ENCODE peak calls at places on chromosomes 3 and 15, in six cellular contexts. One of them, this sample, is unnamed.

GRCh38 chr15:99019558-99020540 is 12.3 kb upstream of the PGPEP1L start:
- DNase-seq in body of pancreas: no peak
- DNase-seq in thyroid gland: no peak
- DNase-seq in gastrocnemius medialis: no peak
- DNase-seq in IMR-90: peak; percentile 65
- DNase-seq in NB4: peak; percentile 21
- DNase-seq in this sample: no peak

GRCh38 chr3:36911990-36912804 is 32.7 kb downstream of the TRANK1 start:
- DNase-seq in body of pancreas: peak; percentile 20
- DNase-seq in gastrocnemius medialis: no peak
- DNase-seq in NB4: peak; percentile 86
- DNase-seq in IMR-90: peak; percentile 94
- DNase-seq in thyroid gland: peak; percentile 26
- DNase-seq in this sample: no peak

GRCh38 chr15:68431792-68432401 is at the start of gene ITGA11:
- DNase-seq in IMR-90: peak; percentile 34
- DNase-seq in body of pancreas: peak; percentile 71
- DNase-seq in gastrocnemius medialis: peak; percentile 46
- DNase-seq in NB4: peak; percentile 71
- DNase-seq in thyroid gland: peak; percentile 68
- DNase-seq in this sample: peak; percentile 68

GRCh38 chr3:43505351-43505750 is 116.5 kb downstream of the ANO10 start:
- DNase-seq in thyroid gland: no peak
- DNase-seq in NB4: no peak
- DNase-seq in IMR-90: peak; percentile 77
- DNase-seq in gastrocnemius medialis: no peak
- DNase-seq in body of pancreas: no peak
- DNase-seq in this sample: no peak

GRCh38 chr3:129318921-129319320 is 40.3 kb downstream of the HMCES start:
- DNase-seq in gastrocnemius medialis: no peak
- DNase-seq in body of pancreas: no peak
- DNase-seq in NB4: no peak
- DNase-seq in IMR-90: no peak
- DNase-seq in thyroid gland: no peak
- DNase-seq in this sample: no peak

GRCh38 chr3:68973635-68974034 is 39.8 kb downstream of the EOGT start:
- DNase-seq in thyroid gland: no peak
- DNase-seq in gastrocnemius medialis: no peak
- DNase-seq in NB4: peak; percentile 4
- DNase-seq in body of pancreas: no peak
- DNase-seq in IMR-90: no peak
- DNase-seq in this sample: no peak

GRCh38 chr15:44813231-44813630 is 76.9 kb downstream of the TRIM69 start:
- DNase-seq in IMR-90: no peak
- DNase-seq in gastrocnemius medialis: no peak
- DNase-seq in body of pancreas: peak; percentile 55
- DNase-seq in NB4: peak; percentile 4
- DNase-seq in thyroid gland: peak; percentile 12
- DNase-seq in this sample: no peak

GRCh38 chr3:16066975-16067374 is 107.5 kb upstream of the GALNT15 start:
- DNase-seq in body of pancreas: no peak
- DNase-seq in NB4: no peak
- DNase-seq in thyroid gland: no peak
- DNase-seq in gastrocnemius medialis: no peak
- DNase-seq in IMR-90: peak; percentile 97
- DNase-seq in this sample: no peak

GRCh38 chr3:113668015-113668414 is 28.4 kb downstream of the USF3 start:
- DNase-seq in gastrocnemius medialis: no peak
- DNase-seq in thyroid gland: peak; percentile 31
- DNase-seq in IMR-90: peak; percentile 74
- DNase-seq in NB4: peak; percentile 17
- DNase-seq in body of pancreas: no peak
- DNase-seq in this sample: no peak

GRCh38 chr15:101502572-101503295 is 13.2 kb upstream of the PCSK6 start:
- DNase-seq in body of pancreas: no peak
- DNase-seq in IMR-90: no peak
- DNase-seq in gastrocnemius medialis: no peak
- DNase-seq in thyroid gland: no peak
- DNase-seq in NB4: no peak
- DNase-seq in this sample: peak; percentile 43

GRCh38 chr3:186425788-186426730 is 64.0 kb upstream of the DGKG start:
- DNase-seq in NB4: peak; percentile 67
- DNase-seq in body of pancreas: no peak
- DNase-seq in gastrocnemius medialis: no peak
- DNase-seq in IMR-90: peak; percentile 75
- DNase-seq in thyroid gland: no peak
- DNase-seq in this sample: no peak

GRCh38 chr3:23960649-23961048 is 15.6 kb downstream of the NR1D2 start:
- DNase-seq in IMR-90: no peak
- DNase-seq in body of pancreas: no peak
- DNase-seq in thyroid gland: no peak
- DNase-seq in gastrocnemius medialis: no peak
- DNase-seq in NB4: no peak
- DNase-seq in this sample: no peak

GRCh38 chr3:98812851-98813374 is 49.8 kb downstream of the ST3GAL6 start:
- DNase-seq in gastrocnemius medialis: no peak
- DNase-seq in body of pancreas: peak; percentile 14
- DNase-seq in NB4: peak; percentile 55
- DNase-seq in thyroid gland: peak; percentile 12
- DNase-seq in IMR-90: peak; percentile 50
- DNase-seq in this sample: no peak

GRCh38 chr15:29470311-29470710 is 200.7 kb upstream of the NSMCE3 start:
- DNase-seq in gastrocnemius medialis: no peak
- DNase-seq in body of pancreas: peak; percentile 25
- DNase-seq in thyroid gland: no peak
- DNase-seq in NB4: no peak
- DNase-seq in IMR-90: no peak
- DNase-seq in this sample: no peak

GRCh38 chr3:43413676-43414368 is 127.5 kb downstream of the SNRK start:
- DNase-seq in IMR-90: no peak
- DNase-seq in body of pancreas: no peak
- DNase-seq in gastrocnemius medialis: no peak
- DNase-seq in NB4: no peak
- DNase-seq in thyroid gland: no peak
- DNase-seq in this sample: no peak

GRCh38 chr15:29888651-29889050 is 66.4 kb upstream of the TJP1 start:
- DNase-seq in gastrocnemius medialis: no peak
- DNase-seq in thyroid gland: no peak
- DNase-seq in NB4: no peak
- DNase-seq in body of pancreas: no peak
- DNase-seq in IMR-90: peak; percentile 77
- DNase-seq in this sample: no peak

GRCh38 chr15:38684461-38685000 is 119.9 kb upstream of the RASGRP1 start:
- DNase-seq in body of pancreas: no peak
- DNase-seq in NB4: no peak
- DNase-seq in IMR-90: no peak
- DNase-seq in thyroid gland: no peak
- DNase-seq in gastrocnemius medialis: no peak
- DNase-seq in this sample: no peak

GRCh38 chr15:38683382-38684242 is 119.0 kb upstream of the RASGRP1 start:
- DNase-seq in thyroid gland: peak; percentile 49
- DNase-seq in NB4: peak; percentile 54
- DNase-seq in IMR-90: peak; percentile 53
- DNase-seq in gastrocnemius medialis: peak; percentile 19
- DNase-seq in body of pancreas: peak; percentile 71
- DNase-seq in this sample: peak; percentile 79

GRCh38 chr15:38682363-38682762 is 117.7 kb upstream of the RASGRP1 start:
- DNase-seq in body of pancreas: no peak
- DNase-seq in IMR-90: no peak
- DNase-seq in thyroid gland: no peak
- DNase-seq in gastrocnemius medialis: no peak
- DNase-seq in NB4: no peak
- DNase-seq in this sample: no peak

GRCh38 chr15:38680780-38681179 is 116.2 kb upstream of the RASGRP1 start:
- DNase-seq in gastrocnemius medialis: no peak
- DNase-seq in body of pancreas: no peak
- DNase-seq in NB4: no peak
- DNase-seq in thyroid gland: no peak
- DNase-seq in IMR-90: no peak
- DNase-seq in this sample: no peak

DNA sequence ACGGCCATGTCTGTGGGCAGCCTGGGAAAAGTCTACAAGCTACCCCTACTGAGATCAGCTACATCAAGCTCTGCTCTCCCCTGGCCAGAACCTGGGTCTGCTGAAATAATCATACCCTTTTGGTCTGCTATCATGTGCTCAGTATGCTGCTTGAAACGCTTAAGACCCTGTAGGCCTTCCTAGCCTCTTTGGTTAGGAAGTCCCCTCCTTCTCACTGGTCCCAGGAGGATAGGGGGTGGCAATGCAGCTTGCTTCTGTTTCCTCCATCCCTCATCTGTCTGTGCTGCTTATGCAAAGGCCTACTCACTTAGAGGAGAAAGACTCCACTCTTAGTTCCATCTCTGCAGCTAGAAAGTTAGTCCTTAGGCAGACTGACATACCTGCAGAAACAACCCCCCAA is 118.2 kb upstream of the RASGRP1 start:
- DNase-seq in gastrocnemius medialis: no peak
- DNase-seq in IMR-90: no peak
- DNase-seq in body of pancreas: no peak
- DNase-seq in NB4: no peak
- DNase-seq in thyroid gland: no peak
- DNase-seq in this sample: no peak
- TF ChIP-seq CTCF in gastrocnemius medialis: no peak
- TF ChIP-seq CTCF in IMR-90: no peak
- TF ChIP-seq CTCF in body of pancreas: no peak
- TF ChIP-seq CTCF in NB4: no peak
- TF ChIP-seq CTCF in thyroid gland: no peak
- TF ChIP-seq CTCF in this sample: no peak

DNA sequence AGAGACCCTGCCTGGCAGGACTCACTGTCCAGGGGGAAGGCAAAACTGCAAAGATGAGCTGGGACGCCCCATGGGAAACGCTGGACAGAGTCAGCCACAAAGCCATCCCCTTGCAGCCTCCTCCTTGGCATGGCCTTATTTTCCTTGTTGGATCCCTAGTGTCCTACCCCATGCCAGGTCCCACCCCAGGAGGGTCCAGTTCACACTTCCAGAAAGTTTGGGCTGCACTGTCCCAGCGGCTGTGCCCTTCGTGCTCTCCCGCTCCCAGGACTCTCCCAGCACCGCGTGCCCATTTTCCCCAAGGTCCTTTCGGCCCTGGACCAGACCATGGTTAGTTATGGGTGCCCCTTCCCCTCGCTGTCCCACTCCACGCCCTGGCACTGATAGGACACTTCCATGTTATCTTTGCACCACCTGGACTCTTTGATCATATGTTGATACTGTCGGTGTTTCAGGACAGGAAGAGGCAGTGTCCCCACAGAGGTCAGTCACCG is 5.8 kb upstream of the NRROS start:
- DNase-seq in gastrocnemius medialis: no peak
- DNase-seq in IMR-90: no peak
- DNase-seq in thyroid gland: no peak
- DNase-seq in body of pancreas: no peak
- DNase-seq in NB4: peak; percentile 62
- DNase-seq in this sample: no peak
- H3K4me3 ChIP-seq in gastrocnemius medialis: no peak overlapping the region
- H3K4me3 ChIP-seq in IMR-90: no peak overlapping the region
- H3K4me3 ChIP-seq in thyroid gland: no peak overlapping the region
- H3K4me3 ChIP-seq in body of pancreas: no peak overlapping the region
- H3K4me3 ChIP-seq in NB4: peak overlapping the region; percentile 97
- H3K4me3 ChIP-seq in this sample: no peak overlapping the region

GRCh38 chr15:56243117-56243773 is 434 bp downstream of the RFX7 start:
- DNase-seq in IMR-90: peak; percentile 26
- DNase-seq in body of pancreas: peak; percentile 43
- DNase-seq in gastrocnemius medialis: peak; percentile 45
- DNase-seq in thyroid gland: peak; percentile 44
- DNase-seq in NB4: peak; percentile 76
- DNase-seq in this sample: peak; percentile 66
- TF ChIP-seq POLR2A in IMR-90: no peak
- TF ChIP-seq POLR2A in body of pancreas: peak; percentile 44
- TF ChIP-seq POLR2A in gastrocnemius medialis: peak; percentile 43
- TF ChIP-seq POLR2A in thyroid gland: no peak
- TF ChIP-seq POLR2A in NB4: no peak
- TF ChIP-seq POLR2A in this sample: no peak

GRCh38 chr3:51390600-51391074 is 448 bp upstream of the RBM15B start:
- DNase-seq in NB4: no peak
- DNase-seq in IMR-90: no peak
- DNase-seq in body of pancreas: no peak
- DNase-seq in thyroid gland: no peak
- DNase-seq in gastrocnemius medialis: no peak
- DNase-seq in this sample: no peak
- TF ChIP-seq CTCF in NB4: no peak
- TF ChIP-seq CTCF in IMR-90: no peak
- TF ChIP-seq CTCF in body of pancreas: no peak
- TF ChIP-seq CTCF in thyroid gland: no peak
- TF ChIP-seq CTCF in gastrocnemius medialis: no peak
- TF ChIP-seq CTCF in this sample: peak; percentile 81

GRCh38 chr3:8504611-8504973 is 3.0 kb downstream of the LMCD1 start:
- DNase-seq in body of pancreas: no peak
- DNase-seq in IMR-90: no peak
- DNase-seq in NB4: no peak
- DNase-seq in thyroid gland: no peak
- DNase-seq in gastrocnemius medialis: no peak
- DNase-seq in this sample: no peak
- H3K4me3 ChIP-seq in body of pancreas: no peak overlapping the region
- H3K4me3 ChIP-seq in IMR-90: no peak overlapping the region
- H3K4me3 ChIP-seq in NB4: no peak overlapping the region
- H3K4me3 ChIP-seq in thyroid gland: no peak overlapping the region
- H3K4me3 ChIP-seq in gastrocnemius medialis: peak overlapping the region; percentile 63
- H3K4me3 ChIP-seq in this sample: no peak overlapping the region

GRCh38 chr3:31981206-31982181 is at the start of the genes OSBPL10 and ZNF860:
- DNase-seq in IMR-90: peak; percentile 92
- DNase-seq in thyroid gland: peak; percentile 91
- DNase-seq in NB4: peak; percentile 29
- DNase-seq in gastrocnemius medialis: peak; percentile 71
- DNase-seq in body of pancreas: peak; percentile 89
- DNase-seq in this sample: peak; percentile 96
- TF ChIP-seq POLR2A in IMR-90: peak; percentile 59
- TF ChIP-seq POLR2A in thyroid gland: no peak
- TF ChIP-seq POLR2A in NB4: no peak
- TF ChIP-seq POLR2A in gastrocnemius medialis: peak; percentile 61
- TF ChIP-seq POLR2A in body of pancreas: peak; percentile 40
- TF ChIP-seq POLR2A in this sample: peak; percentile 90

DNA sequence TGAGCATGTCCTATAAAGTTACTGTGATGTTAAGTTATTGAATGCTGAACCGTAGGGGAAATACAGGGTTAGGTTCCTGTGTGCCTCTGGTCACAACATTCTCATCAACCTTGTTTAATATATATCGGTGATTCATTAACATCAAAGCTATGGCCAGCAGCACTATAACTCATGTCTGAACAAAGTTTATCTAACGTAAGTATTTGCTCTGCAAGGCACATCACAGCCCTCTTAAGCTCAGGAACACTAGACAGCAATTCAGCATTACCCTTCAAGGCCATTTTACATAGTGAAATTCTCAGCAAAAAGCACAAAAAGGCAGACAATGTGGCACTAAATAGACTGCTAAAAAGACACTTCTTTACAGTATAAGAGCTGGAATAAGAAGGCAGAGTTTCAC is 48.2 kb upstream of the FNDC3B start:
- DNase-seq in body of pancreas: no peak
- DNase-seq in IMR-90: peak; percentile 44
- DNase-seq in NB4: no peak
- DNase-seq in gastrocnemius medialis: no peak
- DNase-seq in thyroid gland: no peak
- DNase-seq in this sample: no peak
- TF ChIP-seq CTCF in body of pancreas: no peak
- TF ChIP-seq CTCF in IMR-90: no peak
- TF ChIP-seq CTCF in NB4: no peak
- TF ChIP-seq CTCF in gastrocnemius medialis: no peak
- TF ChIP-seq CTCF in thyroid gland: no peak
- TF ChIP-seq CTCF in this sample: no peak